ENCODE peak calls at places on chromosomes 12 and 14, in eight cellular contexts. M is H1, G is ascending aorta, Z is AG10803, L is neural progenitor cell, E is endodermal cell, H is endothelial cell, O is A549. F is an unnamed sample.
A peak's percentile ranks its signal among the peaks of the same experiment; 100 is the strongest.

GRCh38 chr12:112584266-112584722 is 165.5 kb downstream of the PTPN11 start:
- DNase-seq in M (peak; percentile 69), G (no peak), Z (no peak), L (peak; percentile 18), E (peak; percentile 81), H (no peak), O (peak; percentile 89), F (no peak)

GRCh38 chr12:68891141-68891540 is 41.8 kb downstream of the CPM start:
- DNase-seq in M (no peak), G (no peak), Z (no peak), L (no peak), E (no peak), H (no peak), O (no peak), F (no peak)

GRCh38 chr12:74598819-74599218 is 61.2 kb downstream of the ATXN7L3B start:
- DNase-seq in M (no peak), G (no peak), Z (no peak), L (no peak), E (no peak), H (no peak), O (no peak), F (no peak)

GRCh38 chr14:99838555-99839193 is 45.5 kb downstream of the EML1 start:
- DNase-seq in M (peak; percentile 67), G (no peak), Z (peak; percentile 79), L (peak; percentile 88), E (peak; percentile 89), H (peak; percentile 9), O (peak; percentile 62), F (no peak)

GRCh38 chr14:73661872-73662271 is 17.1 kb downstream of the DNAL1 start:
- DNase-seq in M (no peak), G (no peak), Z (peak; percentile 38), L (no peak), E (no peak), H (no peak), O (no peak), F (no peak)

GRCh38 chr12:30613119-30613830 is 82.4 kb downstream of the IPO8 start:
- DNase-seq in M (no peak), G (no peak), Z (peak; percentile 4), L (peak; percentile 40), E (no peak), H (no peak), O (peak; percentile 7), F (no peak)

GRCh38 chr14:60505448-60505847 is 3.5 kb upstream of the SIX6 start:
- DNase-seq in M (no peak), G (no peak), Z (no peak), L (peak; percentile 56), E (no peak), H (no peak), O (no peak), F (no peak)

GRCh38 chr12:105331805-105332251 is 1.3 kb downstream of the C12orf75 start:
- DNase-seq in M (no peak), G (no peak), Z (no peak), L (peak; percentile 12), E (peak; percentile 76), H (no peak), O (no peak), F (no peak)

GRCh38 chr12:69732088-69732487 is 6.6 kb upstream of the RAB3IP start:
- DNase-seq in M (no peak), G (no peak), Z (no peak), L (no peak), E (no peak), H (no peak), O (no peak), F (no peak)

GRCh38 chr12:88518863-88519403 is 61.3 kb downstream of the KITLG start:
- DNase-seq in M (no peak), G (no peak), Z (peak; percentile 26), L (no peak), E (no peak), H (no peak), O (no peak), F (no peak)

GRCh38 chr14:103897075-103897947 is 30.9 kb upstream of the TDRD9 start:
- DNase-seq in M (no peak), G (no peak), Z (no peak), L (no peak), E (no peak), H (no peak), O (no peak), F (no peak)

GRCh38 chr12:49667319-49668090 is 39.7 kb downstream of the FMNL3 start:
- DNase-seq in M (no peak), G (no peak), Z (peak; percentile 47), L (no peak), E (no peak), H (no peak), O (no peak), F (no peak)

GRCh38 chr14:75906680-75907280 is 75.0 kb downstream of the TGFB3 start:
- DNase-seq in M (peak; percentile 77), G (no peak), Z (peak; percentile 61), L (peak; percentile 80), E (peak; percentile 82), H (peak; percentile 72), O (peak; percentile 54), F (peak; percentile 32)

GRCh38 chr12:64083285-64084210 is 138.5 kb downstream of the KICS2 start:
- DNase-seq in M (no peak), G (no peak), Z (peak; percentile 97), L (no peak), E (no peak), H (no peak), O (peak; percentile 72), F (no peak)

GRCh38 chr12:96093543-96094196 is 58.3 kb upstream of the LTA4H start:
- DNase-seq in M (no peak), G (no peak), Z (no peak), L (no peak), E (no peak), H (no peak), O (no peak), F (no peak)

GRCh38 chr14:23109769-23110168 is 5.0 kb upstream of the CIROP start:
- DNase-seq in M (no peak), G (no peak), Z (no peak), L (no peak), E (no peak), H (no peak), O (no peak), F (no peak)

GRCh38 chr12:64674367-64674922 is 64.2 kb downstream of the RASSF3 start:
- DNase-seq in M (no peak), G (no peak), Z (no peak), L (no peak), E (no peak), H (no peak), O (no peak), F (no peak)

GRCh38 chr12:40971911-40972310 is 216.2 kb upstream of the PDZRN4 start:
- DNase-seq in M (no peak), G (no peak), Z (peak; percentile 17), L (no peak), E (no peak), H (no peak), O (no peak), F (no peak)

GRCh38 chr14:99808133-99808505 is 14.9 kb downstream of the EML1 start:
- DNase-seq in M (no peak), G (no peak), Z (no peak), L (no peak), E (no peak), H (no peak), O (no peak), F (no peak)

GRCh38 chr12:67943295-67943892 is 45.9 kb upstream of the IFNG-AS1 start:
- DNase-seq in M (peak; percentile 64), G (no peak), Z (peak; percentile 75), L (peak; percentile 80), E (peak; percentile 87), H (peak; percentile 69), O (peak; percentile 67), F (peak; percentile 24)

DNA sequence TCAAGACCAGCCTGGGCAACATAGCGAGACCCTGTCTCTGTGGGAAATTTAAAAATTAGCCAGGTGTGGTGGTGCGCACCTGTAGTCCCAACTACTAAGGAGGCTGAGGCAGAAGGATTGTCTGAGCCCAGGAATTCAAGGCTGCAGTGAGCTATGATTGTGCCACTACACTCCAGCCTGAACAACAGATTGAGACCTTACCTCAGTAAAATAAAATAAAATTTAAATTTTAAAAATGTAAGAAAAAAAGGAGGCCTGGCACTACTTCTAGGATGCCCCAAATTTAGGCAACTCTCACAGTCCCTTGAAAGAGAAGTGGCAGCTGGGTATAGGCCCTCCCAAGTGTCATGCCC is 918 bp upstream of the INHBE start:
- DNase-seq in M (no peak), G (no peak), Z (no peak), L (no peak), E (no peak), H (no peak), O (no peak), F (no peak)
- TF ChIP-seq CTCF in M (no peak), G (no peak), Z (no peak), L (no peak), E (no peak), H (no peak), O (no peak), F (no peak)

GRCh38 chr12:114834621-114835020 is 150.6 kb upstream of the TBX3 start:
- DNase-seq in M (no peak), G (no peak), Z (peak; percentile 74), L (no peak), E (peak; percentile 71), H (no peak), O (no peak), F (no peak)
- TF ChIP-seq CTCF in M (no peak), G (no peak), Z (no peak), L (no peak), E (no peak), H (no peak), O (no peak), F (no peak)

DNA sequence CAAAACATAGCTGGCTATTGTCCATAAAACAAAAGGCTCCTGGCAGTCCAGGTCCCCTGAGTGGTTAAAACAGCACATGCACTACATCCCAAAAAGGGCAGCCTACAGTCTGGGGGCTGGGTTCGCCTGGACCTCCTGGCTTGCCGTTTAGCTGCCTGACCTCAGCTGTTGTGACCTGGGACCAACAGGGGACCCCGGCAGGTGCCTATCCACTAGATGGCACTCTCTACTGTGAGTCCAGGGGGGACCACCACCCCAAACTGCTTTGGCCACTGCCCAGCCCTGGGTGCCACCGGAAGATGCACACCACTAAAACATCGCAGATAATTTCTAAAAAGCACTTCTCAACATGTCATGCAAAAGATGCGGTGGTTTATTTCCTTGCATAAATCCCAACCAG is 2.9 kb upstream of the RTL1 start:
- DNase-seq in M (peak; percentile 68), G (no peak), Z (no peak), L (peak; percentile 77), E (peak; percentile 76), H (peak; percentile 41), O (no peak), F (no peak)
- TF ChIP-seq CTCF in M (peak; percentile 82), G (no peak), Z (no peak), L (peak; percentile 72), E (peak; percentile 81), H (peak; percentile 22), O (peak; percentile 51), F (no peak)

DNA sequence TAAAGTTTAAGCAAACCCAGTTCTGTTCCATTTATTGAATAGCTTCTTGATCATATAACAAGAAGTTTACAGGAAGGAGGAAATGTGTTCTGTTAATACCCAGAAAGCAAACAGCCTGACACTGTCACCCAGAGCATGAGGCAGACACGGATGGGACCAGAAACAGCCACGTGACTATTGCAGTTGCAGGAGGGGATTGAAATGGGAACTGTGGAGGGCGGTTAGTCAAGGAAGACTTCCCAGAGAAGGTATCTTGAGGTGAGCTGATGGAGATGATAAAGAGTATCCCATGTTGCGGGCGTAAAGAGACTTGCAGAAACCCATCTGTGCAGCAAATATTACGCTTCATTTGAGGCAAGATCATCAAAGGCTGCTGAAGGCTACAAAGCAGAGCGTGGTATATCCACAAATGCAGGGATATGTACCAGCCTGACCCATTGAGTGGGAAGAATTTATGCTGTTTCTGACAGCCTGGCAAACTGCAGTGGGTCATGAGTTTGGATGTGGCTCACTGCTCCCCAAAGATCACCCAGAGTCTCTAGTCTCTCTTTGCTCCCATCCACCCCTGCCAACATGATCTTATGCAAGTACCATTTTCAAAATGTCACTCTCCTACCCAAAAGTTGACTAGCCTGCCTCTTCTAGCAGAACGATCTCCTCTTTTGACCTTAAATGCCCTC is 20.7 kb downstream of the KRT76 start:
- DNase-seq in M (no peak), G (no peak), Z (no peak), L (no peak), E (no peak), H (no peak), O (no peak), F (no peak)
- TF ChIP-seq CTCF in M (no peak), G (no peak), Z (no peak), L (no peak), E (no peak), H (no peak), O (no peak), F (no peak)